ENCODE peak calls at places on chromosome 15, in eight cellular contexts. I is GM23248, W is SK-N-SH, R is esophagus squamous epithelium, Z is IMR-90, L is neuronal stem cell, P is tibial artery, H is upper lobe of right lung. K is an unnamed sample.

GRCh38 chr15:100111103-100112060 is 230.4 kb downstream of the ADAMTS17 start:
- DNase-seq in I (peak; percentile 70), R (no peak), W (no peak), P (peak; percentile 91), H (peak; percentile 58), L (no peak), Z (peak; percentile 88), K (no peak)

GRCh38 chr15:27639595-27639994 is 459.5 kb downstream of the OCA2 start:
- DNase-seq in W (no peak), R (no peak), P (no peak), Z (no peak), H (no peak), I (no peak), L (no peak), K (no peak)

GRCh38 chr15:70141376-70142071 is 43.8 kb upstream of the TLE3 start:
- DNase-seq in Z (no peak), H (peak; percentile 69), L (no peak), I (no peak), P (no peak), R (no peak), W (no peak), K (no peak)

GRCh38 chr15:93144477-93145270 is 55.7 kb upstream of the RGMA start:
- DNase-seq in L (no peak), H (no peak), Z (no peak), P (no peak), R (no peak), W (no peak), I (no peak), K (no peak)

GRCh38 chr15:82132116-82132515 is 86.3 kb upstream of the MEX3B start:
- DNase-seq in R (no peak), Z (peak; percentile 47), I (peak; percentile 39), P (no peak), L (no peak), W (no peak), H (no peak), K (no peak)

GRCh38 chr15:32124726-32125125 is 94.4 kb downstream of the CHRNA7 start:
- DNase-seq in W (no peak), I (no peak), H (peak; percentile 3), R (no peak), P (no peak), L (no peak), Z (no peak), K (no peak)

GRCh38 chr15:84889991-84890669 is 5.7 kb downstream of the SLC28A1 start:
- DNase-seq in H (peak; percentile 39), Z (no peak), L (no peak), P (no peak), R (no peak), I (no peak), W (no peak), K (no peak)

GRCh38 chr15:90471769-90472168 is 58.0 kb upstream of the CRTC3 start:
- DNase-seq in P (no peak), L (no peak), I (no peak), W (no peak), R (no peak), H (no peak), Z (no peak), K (no peak)

GRCh38 chr15:99279290-99279689 is 28.0 kb downstream of the LRRC28 start:
- DNase-seq in H (no peak), I (no peak), P (no peak), R (no peak), W (no peak), L (no peak), Z (no peak), K (no peak)

GRCh38 chr15:57861039-57861638 is 154.6 kb downstream of the POLR2M start:
- DNase-seq in L (peak; percentile 59), Z (peak; percentile 66), H (no peak), R (no peak), P (no peak), W (peak; percentile 24), I (peak; percentile 67), K (no peak)

GRCh38 chr15:38453971-38454686 is at the start of gene FAM98B:
- DNase-seq in W (peak; percentile 85), H (peak; percentile 94), Z (peak; percentile 85), I (peak; percentile 89), R (peak; percentile 41), P (peak; percentile 91), L (peak; percentile 89), K (peak; percentile 63)

GRCh38 chr15:40928975-40929729 is at the start of gene DLL4:
- DNase-seq in I (peak; percentile 57), W (peak; percentile 80), Z (peak; percentile 59), H (peak; percentile 88), P (no peak), R (no peak), L (no peak), K (peak; percentile 35)

GRCh38 chr15:74622758-74623157 is 7.1 kb downstream of the CLK3 start:
- DNase-seq in I (no peak), Z (no peak), L (no peak), W (no peak), P (no peak), R (no peak), H (no peak), K (no peak)

GRCh38 chr15:52862657-52863056 is 72.5 kb upstream of the ONECUT1 start:
- DNase-seq in L (no peak), Z (no peak), W (no peak), P (no peak), H (no peak), R (no peak), I (no peak), K (no peak)

GRCh38 chr15:37792351-37792750 is 142.1 kb upstream of the TMCO5A start:
- DNase-seq in Z (peak; percentile 21), P (no peak), W (no peak), R (no peak), L (no peak), H (no peak), I (no peak), K (no peak)

GRCh38 chr15:76234337-76234889 is 76.9 kb downstream of the ETFA start:
- DNase-seq in I (no peak), W (no peak), H (no peak), P (no peak), Z (no peak), L (no peak), R (no peak), K (no peak)

GRCh38 chr15:76223521-76223920 is 87.7 kb downstream of the ETFA start:
- DNase-seq in P (no peak), R (no peak), Z (no peak), W (no peak), L (no peak), I (no peak), H (no peak), K (no peak)

DNA sequence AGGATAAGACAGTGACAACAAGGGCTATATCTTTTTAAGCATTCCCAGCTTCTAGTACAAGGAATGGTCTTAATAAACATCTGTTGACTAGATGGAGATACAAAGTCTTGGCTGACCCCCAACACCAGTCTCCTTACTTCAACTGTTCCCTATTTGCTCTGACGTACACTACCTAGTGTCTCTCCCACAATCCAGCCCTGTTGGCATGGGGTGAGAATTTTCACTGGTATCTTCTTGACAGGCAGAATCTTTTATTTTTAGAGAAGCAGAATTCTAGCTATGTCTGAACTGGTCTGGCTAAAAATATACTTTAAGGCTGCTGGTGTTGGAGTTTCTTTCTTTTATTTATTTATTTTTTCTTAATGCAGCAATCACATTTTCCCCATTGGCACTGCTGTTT is 82.0 kb downstream of the ETFA start:
- DNase-seq in L (no peak), I (no peak), Z (no peak), R (no peak), W (no peak), P (no peak), H (no peak), K (no peak)
- H3K36me3 ChIP-seq in L (peaks cover 45% of the 10 kb centered on the region), I (peaks cover 16% of the 10 kb centered on the region), Z (peaks cover 13% of the 10 kb centered on the region), R (peaks cover 64% of the 10 kb centered on the region), W (peaks cover 28% of the 10 kb centered on the region), P (peaks cover 28% of the 10 kb centered on the region), H (peaks cover 41% of the 10 kb centered on the region), K (peaks cover 26% of the 10 kb centered on the region)

GRCh38 chr15:61564785-61565184 is 335.7 kb upstream of the RORA start:
- DNase-seq in L (no peak), H (no peak), P (no peak), I (no peak), R (no peak), Z (no peak), W (no peak), K (no peak)
- H3K4me1 ChIP-seq in L (no peaks in the 10 kb centered on the region), H (no peaks in the 10 kb centered on the region), P (no peaks in the 10 kb centered on the region), I (no peaks in the 10 kb centered on the region), R (no peaks in the 10 kb centered on the region), Z (no peaks in the 10 kb centered on the region), W (no peaks in the 10 kb centered on the region), K (no peaks in the 10 kb centered on the region)

DNA sequence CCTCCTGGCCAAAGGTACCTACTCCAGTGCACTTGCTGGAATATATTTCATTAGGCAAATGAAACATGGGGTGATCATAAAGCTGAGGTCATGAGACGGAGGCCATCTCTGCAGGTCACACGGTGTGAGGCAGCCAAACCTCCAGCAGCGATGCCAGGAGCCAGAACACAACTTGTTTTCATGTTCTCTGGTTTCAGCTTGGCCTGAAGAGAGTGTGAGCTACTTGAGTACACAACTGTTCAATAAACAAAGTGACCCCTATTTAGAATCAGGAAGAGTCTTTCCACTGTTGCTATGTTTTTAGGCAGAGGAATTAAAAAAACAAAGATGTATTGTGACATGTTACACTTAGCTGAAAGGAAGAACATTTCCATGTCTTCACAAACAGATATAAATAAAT is 42.8 kb upstream of the PYGO1 start:
- DNase-seq in I (no peak), R (no peak), P (no peak), W (no peak), L (no peak), H (no peak), Z (no peak), K (no peak)
- H3K36me3 ChIP-seq in I (no peaks in the 10 kb centered on the region), R (no peaks in the 10 kb centered on the region), P (no peaks in the 10 kb centered on the region), W (peaks cover 3% of the 10 kb centered on the region), L (peaks cover 98% of the 10 kb centered on the region), H (no peaks in the 10 kb centered on the region), Z (no peaks in the 10 kb centered on the region), K (no peaks in the 10 kb centered on the region)

DNA sequence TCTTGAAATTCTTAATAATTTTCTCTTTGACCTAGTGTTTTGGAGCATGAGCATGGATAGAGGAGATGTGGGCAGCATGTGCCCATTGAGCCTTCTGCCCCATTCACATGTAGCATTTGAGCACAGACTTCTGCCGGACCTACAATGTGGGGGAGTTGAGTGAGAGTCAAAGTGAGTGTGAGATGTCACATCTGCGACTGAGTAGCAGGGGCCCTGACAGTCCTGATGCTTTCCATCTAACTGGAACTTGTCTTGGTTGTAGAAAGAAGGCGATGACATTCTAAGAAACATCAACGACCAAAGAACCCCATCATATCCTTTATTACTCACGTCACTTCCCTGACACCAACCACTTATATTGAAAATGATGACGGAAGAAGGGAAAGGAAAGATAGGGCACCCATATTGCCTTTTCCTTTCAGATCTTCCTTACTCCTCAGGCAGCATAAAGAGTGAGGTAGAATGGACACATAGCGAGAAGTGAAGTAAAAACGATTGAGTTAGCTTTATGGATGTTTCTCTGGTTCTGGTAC is 30.5 kb downstream of the SMAD3 start:
- DNase-seq in I (no peak), Z (no peak), R (no peak), W (no peak), L (no peak), P (no peak), H (no peak), K (no peak)
- H3K4me1 ChIP-seq in I (peaks cover 51% of the 10 kb centered on the region), Z (peaks cover 49% of the 10 kb centered on the region), R (peaks cover 67% of the 10 kb centered on the region), W (peaks cover 28% of the 10 kb centered on the region), L (peaks cover 16% of the 10 kb centered on the region), P (peaks cover 33% of the 10 kb centered on the region), H (peaks cover 57% of the 10 kb centered on the region), K (peaks cover 72% of the 10 kb centered on the region)

K was measured in effector memory CD4-positive, alpha-beta T cell.